ENCODE peak calls at places on chromosome 19, in five cellular contexts. S, G, T, J and B are unnamed samples.

GRCh38 chr19:18743281-18743825 is 47.8 kb downstream of the COMP start:
- DNase-seq in S (peak), J (no peak), G (no peak), T (no peak), B (no peak)

GRCh38 chr19:35269425-35270117 is 809 bp downstream of the USF2 start:
- DNase-seq in T (peak), S (peak), G (no peak), J (peak), B (peak)

GRCh38 chr19:32104465-32105235 is 240.8 kb upstream of the ZNF507 start:
- DNase-seq in S (no peak), G (no peak), J (no peak), T (no peak), B (no peak)

GRCh38 chr19:2405256-2405655 is 22.1 kb downstream of the TIMM13 start:
- DNase-seq in G (no peak), J (no peak), T (no peak), S (peak), B (no peak)

GRCh38 chr19:17616961-17617806 is 61.7 kb downstream of the COLGALT1 start:
- DNase-seq in T (peak), S (peak), G (no peak), J (no peak), B (peak)

GRCh38 chr19:49683814-49684250 is 5.6 kb upstream of the ADM5 start:
- DNase-seq in G (no peak), T (no peak), J (no peak), S (no peak), B (no peak)

GRCh38 chr19:2291185-2291751 is 9.3 kb upstream of the PEAK3 start:
- DNase-seq in T (no peak), G (no peak), J (no peak), S (no peak), B (no peak)

GRCh38 chr19:17555929-17556813 is 722 bp downstream of the COLGALT1 start:
- DNase-seq in G (no peak), S (peak), J (no peak), T (no peak), B (no peak)

GRCh38 chr19:15114153-15114540 is 6.9 kb downstream of the SYDE1 start:
- DNase-seq in G (no peak), T (no peak), S (no peak), J (no peak), B (no peak)

GRCh38 chr19:48490980-48491792 is 20.4 kb downstream of the LMTK3 start:
- DNase-seq in J (no peak), T (no peak), S (peak), G (no peak), B (peak)

GRCh38 chr19:7417671-7418324 is 69.1 kb downstream of the ARHGEF18 start:
- DNase-seq in G (no peak), T (no peak), J (no peak), S (peak), B (no peak)

GRCh38 chr19:44745386-44745831 is 3.1 kb upstream of the BCL3 start:
- DNase-seq in J (no peak), S (peak), T (no peak), G (no peak), B (peak)

GRCh38 chr19:45179063-45179847 is 671 bp downstream of the BLOC1S3 start:
- DNase-seq in S (peak), J (no peak), G (no peak), T (no peak), B (no peak)

GRCh38 chr19:13846533-13847032 is 30.4 kb upstream of the NANOS3 start:
- DNase-seq in G (no peak), S (peak), J (peak), T (peak), B (peak)

GRCh38 chr19:38273499-38273898 is 9.1 kb downstream of the SPINT2 start:
- DNase-seq in G (no peak), J (no peak), S (no peak), T (no peak), B (no peak)

GRCh38 chr19:17623224-17623935 is 64.8 kb downstream of the UNC13A start:
- DNase-seq in S (peak), T (no peak), J (no peak), G (no peak), B (no peak)

GRCh38 chr19:45103200-45103624 is 10.2 kb downstream of the PPP1R37 start:
- DNase-seq in J (no peak), T (no peak), S (no peak), G (no peak), B (no peak)

GRCh38 chr19:5897189-5897969 is 6.2 kb downstream of the NDUFA11 start:
- DNase-seq in T (no peak), G (no peak), J (no peak), S (no peak), B (no peak)

GRCh38 chr19:48713041-48713863 is 6.3 kb downstream of the MAMSTR start:
- DNase-seq in T (no peak), G (no peak), J (no peak), S (peak), B (no peak)

GRCh38 chr19:31548941-31549340 is 199.7 kb upstream of the TSHZ3 start:
- DNase-seq in S (no peak), J (no peak), G (no peak), T (no peak), B (no peak)

GRCh38 chr19:45404557-45405434 is at the start of gene PPP1R13L:
- DNase-seq in T (peak), S (peak), G (no peak), J (peak), B (peak)

GRCh38 chr19:35248310-35249145 is at the start of gene LSR:
- DNase-seq in G (peak), J (peak), T (peak), S (peak), B (peak)

GRCh38 chr19:17831419-17831888 is 10.1 kb upstream of the INSL3 start:
- DNase-seq in G (no peak), T (no peak), S (no peak), J (no peak), B (no peak)

GRCh38 chr19:29953352-29954247 is 11.6 kb downstream of the URI1 start:
- DNase-seq in T (no peak), S (no peak), G (no peak), J (no peak), B (no peak)

GRCh38 chr19:20422216-20422615 is 143.4 kb downstream of the ZNF737 start:
- DNase-seq in J (no peak), S (no peak), G (no peak), T (no peak), B (no peak)

GRCh38 chr19:6694147-6694815 is 24.3 kb upstream of the TNFSF14 start:
- DNase-seq in J (no peak), G (no peak), S (peak), T (peak), B (peak)

GRCh38 chr19:1591421-1592022 is 1.1 kb downstream of the MBD3 start:
- DNase-seq in G (no peak), J (no peak), S (peak), T (no peak), B (no peak)

DNA sequence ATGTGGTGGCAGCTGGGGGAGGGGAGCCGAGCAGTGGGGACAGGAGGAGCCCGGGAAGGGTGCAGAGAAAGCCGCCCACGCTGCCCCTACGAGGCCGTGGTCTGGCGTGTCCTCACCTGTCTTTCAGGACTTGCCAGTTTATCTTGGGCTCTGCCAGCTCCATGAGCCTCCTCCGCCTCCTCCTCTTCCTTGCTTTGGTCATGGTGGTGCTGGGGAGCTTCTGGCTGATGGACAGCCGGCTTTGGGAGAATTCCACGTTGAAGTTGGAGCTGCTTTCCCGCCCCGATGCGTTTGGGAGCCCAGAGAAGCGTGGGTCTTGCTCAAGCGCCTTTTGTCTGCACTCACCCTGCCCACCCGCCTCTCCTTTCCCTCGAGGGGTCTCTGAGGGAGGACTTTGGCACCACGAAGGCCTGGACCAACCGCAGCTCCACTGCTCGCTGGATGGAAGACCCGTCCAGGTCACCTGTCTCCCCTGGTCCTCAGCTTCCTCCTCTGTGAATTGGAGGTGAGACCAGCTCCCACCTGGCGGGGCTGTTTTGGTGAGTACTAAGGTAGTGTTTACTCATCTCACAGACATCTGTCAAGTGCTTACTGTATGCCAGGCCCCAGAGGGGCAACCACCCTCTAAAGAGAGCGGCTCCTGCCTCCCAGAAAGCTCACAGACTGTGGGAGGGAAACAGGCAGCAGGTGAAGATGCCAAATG is 29.7 kb upstream of the MIER2 start:
- DNase-seq in G (no peak), J (no peak), T (no peak), S (peak), B (no peak)
- TF ChIP-seq ATF3 in G (no peak), J (no peak), T (no peak), S (no peak), B (no peak)

DNA sequence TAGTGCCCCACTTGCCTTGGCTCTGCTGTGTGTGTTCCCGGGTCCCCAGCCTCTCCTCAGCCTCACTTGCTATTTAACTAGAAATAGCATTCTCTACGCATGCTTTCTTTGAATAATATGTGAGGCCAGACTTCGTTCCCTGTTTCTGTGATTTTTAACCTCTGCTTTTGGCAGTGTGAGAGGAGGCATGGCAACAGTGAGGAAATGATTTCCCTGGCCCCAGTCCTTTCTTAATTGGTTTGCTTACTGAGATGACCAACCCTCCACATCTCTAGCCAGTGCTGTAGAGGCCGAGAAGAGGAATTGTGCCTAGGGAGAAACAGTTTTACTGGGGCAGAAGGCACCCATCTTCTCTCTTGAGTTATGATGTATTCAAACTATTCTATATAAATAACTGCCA is 74.0 kb upstream of the NPAS1 start:
- DNase-seq in S (no peak), J (no peak), T (no peak), G (no peak), B (no peak)
- H3K27ac ChIP-seq in S (no peak), J (no peak), T (peak), G (no peak), B (no peak)

GRCh38 chr19:54684537-54684936 is 21.8 kb downstream of the LILRB4 start:
- DNase-seq in T (peak), G (no peak), S (peak), J (no peak), B (no peak)
- TF ChIP-seq ATF3 in T (peak), G (no peak), S (no peak), J (no peak), B (no peak)

GRCh38 chr19:46756544-46756888 is 10.3 kb upstream of the STRN4 start:
- DNase-seq in T (no peak), S (no peak), J (no peak), G (no peak), B (no peak)

GRCh38 chr19:46761418-46761831 is 15.2 kb upstream of the STRN4 start:
- DNase-seq in G (no peak), S (no peak), J (no peak), T (peak), B (no peak)

GRCh38 chr19:46762245-46762890 is 16.1 kb upstream of the STRN4 start:
- DNase-seq in T (no peak), S (no peak), G (no peak), J (no peak), B (no peak)

GRCh38 chr19:46759817-46760333 is 13.6 kb upstream of the STRN4 start:
- DNase-seq in S (no peak), J (no peak), T (no peak), G (no peak), B (no peak)

DNA sequence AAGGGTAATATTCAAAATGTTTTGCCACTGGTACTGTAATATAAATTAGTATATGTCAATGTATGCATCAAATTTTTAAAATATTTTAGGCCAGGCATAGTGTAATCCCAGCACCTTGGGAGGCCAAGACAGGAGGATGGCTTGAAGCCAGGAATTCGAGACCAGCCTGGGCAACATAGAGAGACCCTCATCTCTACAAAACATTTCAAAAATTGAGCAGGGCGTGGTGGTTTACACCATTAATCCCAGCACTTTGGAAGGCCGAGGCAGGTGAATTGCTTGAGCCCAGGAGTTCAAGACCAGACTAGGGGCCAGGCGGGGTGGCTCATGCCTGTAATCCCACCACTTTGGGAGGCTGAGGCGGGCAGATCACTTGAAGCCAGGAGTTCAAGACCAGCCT is 14.1 kb upstream of the STRN4 start:
- DNase-seq in G (no peak), T (no peak), J (no peak), S (no peak), B (no peak)
- H3K27ac ChIP-seq in G (no peak), T (no peak), J (no peak), S (no peak), B (no peak)

GRCh38 chr19:42532881-42533280 is 4.6 kb upstream of the CEACAM1 start:
- DNase-seq in G (no peak), T (no peak), S (no peak), J (no peak), B (no peak)

GRCh38 chr19:42531313-42531712 is 3.0 kb upstream of the CEACAM1 start:
- DNase-seq in G (no peak), J (no peak), S (no peak), T (no peak), B (no peak)

GRCh38 chr19:42524943-42525342 is 3.3 kb downstream of the CEACAM1 start:
- DNase-seq in T (no peak), S (no peak), J (no peak), G (no peak), B (no peak)

GRCh38 chr19:42529248-42529764 is 1.0 kb upstream of the CEACAM1 start:
- DNase-seq in T (peak), G (peak), J (no peak), S (peak), B (peak)

GRCh38 chr19:42528354-42529247 is at the start of gene CEACAM1:
- DNase-seq in S (no peak), J (no peak), T (peak), G (no peak), B (no peak)
- TF ChIP-seq ATF3 in S (no peak), J (no peak), T (no peak), G (no peak), B (no peak)